ENCODE peak calls at places on chromosome 4, in eight cellular contexts. C is astrocyte of the spinal cord; B is thyroid gland; J is MM.1S; M is coronary artery; Y is stomach; H is right lobe of liver; E is CD8-positive, alpha-beta T cell. R is an unnamed sample.

GRCh38 chr4:3500634-3501101 is 31.6 kb downstream of the LRPAP1 start:
- DNase-seq in C (no peak), B (no peak), J (no peak), M (no peak), Y (no peak), H (no peak), E (no peak), R (no peak)

GRCh38 chr4:7419961-7420660 is 14.6 kb downstream of the PSAPL1 start:
- DNase-seq in C (no peak), B (peak), J (no peak), M (peak), Y (peak), H (peak), E (no peak), R (no peak)

GRCh38 chr4:1137063-1137771 is 23.9 kb upstream of the RNF212 start:
- DNase-seq in C (no peak), B (no peak), J (peak), M (no peak), Y (no peak), H (no peak), E (no peak), R (no peak)

GRCh38 chr4:149077142-149077541 is 634.9 kb upstream of the NR3C2 start:
- DNase-seq in C (no peak), B (no peak), J (no peak), M (no peak), Y (no peak), H (no peak), E (no peak), R (no peak)

GRCh38 chr4:27239651-27240050 is 379.0 kb downstream of the STIM2 start:
- DNase-seq in C (peak), B (no peak), J (no peak), M (no peak), Y (no peak), H (no peak), E (no peak), R (no peak)

GRCh38 chr4:153514001-153514526 is 47.9 kb downstream of the TMEM131L start:
- DNase-seq in C (peak), B (no peak), J (no peak), M (no peak), Y (no peak), H (no peak), E (no peak), R (no peak)

GRCh38 chr4:165010991-165011390 is 20.8 kb upstream of the TRIM60 start:
- DNase-seq in C (no peak), B (no peak), J (peak), M (no peak), Y (no peak), H (no peak), E (no peak), R (no peak)

GRCh38 chr4:175066923-175067627 is 148.9 kb downstream of the ADAM29 start:
- DNase-seq in C (no peak), B (no peak), J (peak), M (no peak), Y (no peak), H (no peak), E (no peak), R (no peak)

GRCh38 chr4:116400480-116400879 is 684.9 kb downstream of the TRAM1L1 start:
- DNase-seq in C (peak), B (no peak), J (no peak), M (no peak), Y (no peak), H (no peak), E (no peak), R (no peak)

GRCh38 chr4:173333658-173334084 is 487 bp downstream of the HMGB2 start:
- DNase-seq in C (peak), B (peak), J (peak), M (no peak), Y (peak), H (peak), E (peak), R (no peak)

GRCh38 chr4:41865306-41865980 is 69.8 kb upstream of the TMEM33 start:
- DNase-seq in C (no peak), B (no peak), J (no peak), M (no peak), Y (no peak), H (peak), E (no peak), R (no peak)

GRCh38 chr4:41865981-41866798 is 69.0 kb upstream of the TMEM33 start:
- DNase-seq in C (no peak), B (no peak), J (no peak), M (no peak), Y (no peak), H (no peak), E (no peak), R (no peak)

GRCh38 chr4:41866799-41867677 is 68.2 kb upstream of the TMEM33 start:
- DNase-seq in C (no peak), B (no peak), J (no peak), M (no peak), Y (no peak), H (no peak), E (no peak), R (no peak)
- H3K4me3 ChIP-seq in C (no peak), B (no peak), J (no peak), M (peak), Y (peak), H (no peak), E (no peak), R (no peak)

DNA sequence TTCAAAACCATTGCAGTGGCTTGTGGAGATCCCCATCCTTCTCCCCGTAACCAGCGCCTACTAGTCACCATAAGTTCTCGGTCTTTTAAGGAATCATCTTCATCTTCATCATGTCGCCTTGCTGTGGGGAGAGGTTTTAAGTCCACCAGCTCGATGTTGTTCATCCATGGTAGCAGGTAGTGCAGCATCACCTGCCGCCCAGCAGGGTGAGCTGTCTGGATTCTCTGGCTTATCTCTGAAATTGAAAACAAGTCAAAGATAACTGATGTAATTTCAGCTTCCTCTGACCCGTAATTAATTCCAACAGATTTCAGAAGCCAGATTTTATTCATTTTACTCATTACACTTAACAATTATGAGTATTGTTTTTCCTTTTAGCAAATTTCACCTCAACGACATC is 67.4 kb downstream of the ZAR1 start:
- DNase-seq in C (no peak), B (no peak), J (no peak), M (no peak), Y (no peak), H (no peak), E (no peak), R (no peak)
- TF ChIP-seq CTCF in C (peak), B (no peak), J (peak), M (no peak), Y (no peak), H (no peak), E (no peak), R (peak)

DNA sequence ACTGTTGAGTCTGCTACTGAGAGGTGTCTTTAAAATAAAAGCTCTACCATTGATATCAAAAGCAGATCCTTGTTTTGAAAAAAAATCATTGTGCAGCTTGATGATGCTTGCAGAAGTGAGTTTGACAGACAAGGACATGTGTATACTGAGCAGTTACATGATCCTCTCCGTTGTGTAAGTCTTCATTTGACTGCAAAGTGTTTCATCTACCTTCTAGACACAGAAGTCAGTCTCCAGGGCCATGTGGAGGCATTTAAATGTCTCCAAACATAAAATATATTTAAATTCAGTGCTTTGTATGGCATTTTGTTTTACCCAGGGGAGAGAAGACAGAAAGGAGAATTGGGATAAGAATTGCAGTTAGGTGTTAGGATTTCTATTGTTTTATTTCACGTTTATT is 107.8 kb upstream of the MYOZ2 start:
- DNase-seq in C (no peak), B (no peak), J (no peak), M (no peak), Y (no peak), H (no peak), E (no peak), R (no peak)
- H3K4me3 ChIP-seq in C (no peak), B (no peak), J (no peak), M (peak), Y (peak), H (peak), E (no peak), R (no peak)

GRCh38 chr4:41215969-41216293 is 1.6 kb upstream of the APBB2 start:
- DNase-seq in C (no peak), B (no peak), J (no peak), M (no peak), Y (no peak), H (no peak), E (no peak), R (no peak)

GRCh38 chr4:41213563-41214157 is 682 bp downstream of the APBB2 start:
- DNase-seq in C (no peak), B (peak), J (no peak), M (no peak), Y (no peak), H (peak), E (no peak), R (no peak)

GRCh38 chr4:41215155-41215554 is 813 bp upstream of the APBB2 start:
- DNase-seq in C (no peak), B (no peak), J (no peak), M (no peak), Y (no peak), H (no peak), E (no peak), R (no peak)

GRCh38 chr4:41212221-41213203 is 1.8 kb downstream of the APBB2 start:
- DNase-seq in C (peak), B (peak), J (no peak), M (no peak), Y (peak), H (peak), E (no peak), R (no peak)

DNA sequence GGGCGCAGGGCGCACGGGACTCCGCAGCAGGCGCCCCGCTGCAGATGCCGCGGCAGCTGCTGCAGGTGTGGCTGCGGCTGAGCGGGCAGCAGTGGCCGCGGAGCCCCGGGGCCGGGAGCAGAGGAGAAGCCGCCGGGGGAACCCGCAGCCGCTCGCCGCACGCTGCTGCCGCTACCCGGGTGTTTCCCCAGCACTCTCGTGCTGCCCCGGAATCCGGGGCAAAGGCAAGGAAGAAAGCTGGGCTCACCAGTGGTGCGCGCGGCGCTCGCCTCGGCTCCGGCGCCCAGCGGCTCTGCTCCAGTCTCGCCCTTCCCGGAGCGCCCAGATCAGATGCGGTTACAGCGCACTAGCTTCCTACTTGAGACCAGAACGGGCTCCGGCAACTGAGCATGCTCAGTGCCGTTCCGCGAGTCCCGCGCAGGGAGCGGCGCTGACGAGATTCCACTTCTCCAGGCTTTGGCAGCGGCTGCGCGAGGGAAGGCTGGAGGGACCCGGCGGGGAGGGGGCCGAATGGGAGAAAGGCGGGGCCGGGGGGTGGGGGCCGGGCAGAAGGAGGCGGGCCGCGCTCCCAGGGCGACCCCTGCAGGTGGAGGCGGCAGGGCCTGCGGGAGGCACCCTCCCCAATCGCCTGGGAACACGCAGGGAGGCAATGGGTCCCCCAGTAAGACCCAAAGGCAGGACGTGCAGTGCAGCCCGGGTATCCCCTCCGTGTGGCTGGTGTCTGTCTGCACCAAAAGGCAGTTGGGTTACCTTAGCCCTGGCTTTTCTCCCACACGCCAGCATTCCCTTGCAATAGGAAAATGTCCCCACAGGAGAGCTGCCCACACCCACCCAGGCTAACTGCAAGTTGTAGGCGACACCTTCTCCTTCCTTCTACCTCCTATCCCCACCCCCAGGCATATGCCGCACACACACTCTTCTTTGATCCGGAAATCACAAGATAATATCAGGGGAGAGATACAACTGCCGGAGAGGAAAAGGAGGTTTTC is at the start of gene APBB2:
- DNase-seq in C (peak), B (peak), J (peak), M (peak), Y (peak), H (peak), E (no peak), R (peak)
- TF ChIP-seq CTCF in C (peak), B (peak), J (peak), M (peak), Y (peak), H (peak), E (no peak), R (peak)

GRCh38 chr4:52091811-52092210 is 40.7 kb downstream of the SPATA18 start:
- DNase-seq in C (peak), B (no peak), J (no peak), M (no peak), Y (no peak), H (no peak), E (no peak), R (no peak)

GRCh38 chr4:52093466-52093865 is 42.4 kb downstream of the SPATA18 start:
- DNase-seq in C (no peak), B (no peak), J (no peak), M (no peak), Y (no peak), H (no peak), E (no peak), R (no peak)

GRCh38 chr4:52096048-52096447 is 44.9 kb downstream of the SPATA18 start:
- DNase-seq in C (no peak), B (no peak), J (no peak), M (no peak), Y (no peak), H (no peak), E (no peak), R (no peak)

GRCh38 chr4:52095374-52095773 is 44.3 kb downstream of the SPATA18 start:
- DNase-seq in C (no peak), B (no peak), J (no peak), M (no peak), Y (no peak), H (no peak), E (no peak), R (no peak)

GRCh38 chr4:52094746-52095145 is 43.6 kb downstream of the SPATA18 start:
- DNase-seq in C (no peak), B (no peak), J (no peak), M (no peak), Y (no peak), H (no peak), E (no peak), R (no peak)
- H3K4me3 ChIP-seq in C (no peak), B (no peak), J (no peak), M (no peak), Y (no peak), H (no peak), E (no peak), R (no peak)

DNA sequence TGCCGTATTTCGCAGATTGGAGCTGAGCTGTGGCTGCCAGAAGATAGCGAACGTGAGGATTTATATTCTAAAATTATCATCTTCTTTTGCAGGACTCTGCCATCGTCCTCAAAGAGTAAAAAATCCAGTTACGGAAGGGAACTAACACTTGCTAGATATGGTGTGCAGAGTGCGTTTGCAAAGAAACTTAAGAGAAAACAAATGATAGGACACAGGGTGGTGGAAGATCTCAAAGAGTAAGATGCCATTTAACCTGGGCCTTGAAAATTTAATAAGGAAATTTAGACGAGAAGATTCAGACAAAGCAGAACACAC is 566 bp downstream of the LARP7 start:
- DNase-seq in C (no peak), B (no peak), J (no peak), M (no peak), Y (no peak), H (no peak), E (no peak), R (no peak)
- TF ChIP-seq CTCF in C (no peak), B (no peak), J (no peak), M (no peak), Y (no peak), H (no peak), E (no peak), R (no peak)

GRCh38 chr4:40195182-40196177 is 1.4 kb upstream of the RHOH start:
- DNase-seq in C (no peak), B (no peak), J (peak), M (no peak), Y (no peak), H (no peak), E (no peak), R (no peak)

GRCh38 chr4:40196260-40196659 is 571 bp upstream of the RHOH start:
- DNase-seq in C (no peak), B (no peak), J (peak), M (no peak), Y (no peak), H (no peak), E (no peak), R (no peak)

GRCh38 chr4:40194602-40195161 is 2.1 kb upstream of the RHOH start:
- DNase-seq in C (no peak), B (no peak), J (peak), M (no peak), Y (no peak), H (no peak), E (peak), R (no peak)

GRCh38 chr4:40197879-40198689 is 1.3 kb downstream of the RHOH start:
- DNase-seq in C (no peak), B (no peak), J (peak), M (no peak), Y (no peak), H (no peak), E (peak), R (no peak)

DNA sequence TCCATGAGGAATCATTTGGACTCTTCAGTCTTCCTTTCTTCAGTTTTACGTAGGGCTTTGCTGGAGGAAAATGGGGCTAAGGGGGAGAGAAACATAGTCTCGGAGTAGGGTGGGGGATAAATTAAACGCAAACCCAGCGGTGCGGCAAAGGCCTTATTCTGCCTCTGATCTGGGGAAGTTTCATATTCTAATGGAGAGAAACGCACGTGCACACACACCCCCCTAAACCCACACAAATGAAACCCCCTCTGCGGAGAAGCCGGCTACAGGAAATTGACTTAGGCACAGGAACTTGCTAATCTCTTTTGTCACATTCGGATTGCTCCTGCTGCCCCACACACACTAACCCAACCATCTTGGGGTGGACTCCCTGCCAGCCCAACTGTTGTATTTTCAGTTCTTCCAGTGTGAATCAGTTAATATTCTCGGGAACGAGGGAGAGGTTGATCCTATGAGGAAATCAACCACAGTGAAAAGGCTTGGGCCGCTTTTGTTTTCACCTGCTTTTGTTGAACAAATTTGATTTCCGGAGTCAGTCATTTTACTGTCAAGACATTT is at the start of gene RHOH:
- DNase-seq in C (no peak), B (no peak), J (peak), M (no peak), Y (peak), H (no peak), E (peak), R (no peak)
- H3K4me3 ChIP-seq in C (no peak), B (no peak), J (peak), M (no peak), Y (peak), H (peak), E (peak), R (no peak)

GRCh38 chr4:186169942-186170802 is 21.2 kb upstream of the CYP4V2 start:
- DNase-seq in C (no peak), B (peak), J (no peak), M (no peak), Y (no peak), H (no peak), E (no peak), R (no peak)
- TF ChIP-seq CTCF in C (peak), B (no peak), J (no peak), M (no peak), Y (no peak), H (no peak), E (no peak), R (no peak)

DNA sequence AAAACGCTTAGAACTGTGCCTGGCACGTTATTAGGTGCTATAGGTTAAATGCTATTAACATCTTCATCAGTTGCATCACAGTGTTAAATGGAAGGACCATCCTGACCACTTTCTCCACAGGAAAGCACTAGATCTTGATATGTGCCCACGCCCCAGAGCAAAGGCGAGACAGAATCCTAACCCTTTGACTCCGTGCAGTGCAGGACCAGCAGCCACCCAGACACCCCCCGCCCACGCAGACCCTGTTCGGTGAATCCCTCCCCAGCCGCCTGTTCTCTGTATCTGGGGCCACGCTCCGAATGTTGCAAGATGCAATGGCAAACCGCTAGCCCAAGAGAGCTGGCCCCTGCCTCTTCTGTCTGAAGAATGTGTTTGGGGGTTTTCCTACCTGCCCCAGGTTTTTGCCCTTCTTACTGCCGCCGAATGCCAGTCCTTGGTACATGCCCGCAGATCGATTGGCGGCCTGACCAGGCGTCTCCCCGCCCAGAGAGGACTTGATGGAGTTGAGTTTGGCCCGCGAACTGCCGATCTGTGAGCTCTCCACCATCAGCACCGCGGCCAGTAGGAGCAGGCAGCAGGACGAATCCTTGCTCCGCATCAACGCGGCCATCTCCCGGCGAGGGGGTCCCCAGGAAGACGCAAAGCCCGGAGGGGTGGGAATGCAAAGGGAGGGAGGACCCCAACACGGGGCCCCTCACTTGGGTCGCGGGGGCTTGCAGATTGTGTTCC is 967 bp downstream of the DKK2 start:
- DNase-seq in C (peak), B (peak), J (no peak), M (no peak), Y (no peak), H (peak), E (no peak), R (no peak)
- H3K4me3 ChIP-seq in C (peak), B (no peak), J (peak), M (peak), Y (peak), H (no peak), E (no peak), R (no peak)

R was measured in LNCaP clone FGC.